ENCODE peak calls at places on chromosomes 11 and 22, in nine cellular contexts. F is fibroblast of pulmonary artery, S is WTC11, K is endothelial cell of umbilical vein, D is body of pancreas, E is right lobe of liver, J is choroid plexus epithelial cell, Y is AG10803, G is neural progenitor cell. I is an unnamed sample.

GRCh38 chr11:131945695-131946094 is 575.3 kb downstream of the NTM start:
- DNase-seq in E (no peak), K (no peak), J (no peak), S (no peak), F (no peak), G (no peak), Y (no peak), D (no peak), I (no peak)

GRCh38 chr22:21447694-21448402 is 19.3 kb upstream of the TMEM191C start:
- DNase-seq in E (peak), D (peak), S (peak), K (no peak), G (peak), F (no peak), J (no peak), Y (no peak), I (no peak)

GRCh38 chr11:66845876-66846212 is 2.6 kb downstream of the RCE1 start:
- DNase-seq in E (peak), K (no peak), S (no peak), F (no peak), G (no peak), Y (no peak), D (no peak), J (peak), I (no peak)

GRCh38 chr11:125381499-125381898 is 114.6 kb downstream of the FEZ1 start:
- DNase-seq in S (no peak), D (no peak), G (no peak), F (no peak), K (no peak), E (no peak), J (no peak), Y (no peak), I (no peak)

GRCh38 chr11:46678741-46679130 is 21.7 kb downstream of the ARHGAP1 start:
- DNase-seq in K (no peak), G (no peak), J (no peak), S (no peak), F (no peak), D (no peak), E (no peak), Y (no peak), I (no peak)

GRCh38 chr11:76808158-76808557 is 25.0 kb downstream of the TSKU start:
- DNase-seq in D (no peak), G (peak), J (no peak), S (no peak), Y (no peak), E (no peak), K (no peak), F (no peak), I (no peak)

GRCh38 chr22:43925433-43926348 is 2.1 kb downstream of the PNPLA3 start:
- DNase-seq in E (peak), D (no peak), Y (no peak), F (peak), J (no peak), S (peak), K (no peak), G (peak), I (peak)

GRCh38 chr11:47997063-47998053 is 17.0 kb downstream of the PTPRJ start:
- DNase-seq in D (no peak), J (no peak), K (no peak), G (no peak), Y (no peak), E (peak), F (no peak), S (no peak), I (no peak)

GRCh38 chr11:77602385-77603105 is 12.8 kb downstream of the AQP11 start:
- DNase-seq in D (no peak), G (no peak), E (no peak), S (no peak), J (peak), Y (peak), K (peak), F (peak), I (no peak)

GRCh38 chr11:46920709-46921108 is 2.4 kb upstream of the LRP4 start:
- DNase-seq in Y (peak), J (peak), E (no peak), D (peak), F (peak), K (peak), S (no peak), G (no peak), I (no peak)

GRCh38 chr22:44493206-44493605 is 4.8 kb downstream of the RTL6 start:
- DNase-seq in E (no peak), Y (no peak), S (no peak), F (no peak), J (no peak), D (no peak), K (no peak), G (no peak), I (no peak)

GRCh38 chr22:45341503-45341902 is 31.8 kb downstream of the FAM118A start:
- DNase-seq in G (no peak), F (no peak), K (no peak), D (no peak), E (no peak), S (no peak), J (no peak), Y (no peak), I (peak)

GRCh38 chr11:1744137-1744878 is 6.1 kb downstream of the IFITM10 start:
- DNase-seq in S (no peak), Y (no peak), G (no peak), K (no peak), J (no peak), D (no peak), F (no peak), E (peak), I (no peak)

GRCh38 chr22:27382947-27383346 is 418.6 kb downstream of the MN1 start:
- DNase-seq in F (no peak), S (no peak), G (no peak), E (no peak), K (no peak), D (no peak), J (no peak), Y (no peak), I (no peak)

GRCh38 chr11:88275636-88276035 is 61.9 kb downstream of the CTSC start:
- DNase-seq in J (no peak), D (no peak), F (no peak), E (no peak), K (no peak), Y (no peak), S (no peak), G (no peak), I (no peak)

GRCh38 chr22:45647532-45648225 is 24.0 kb upstream of the ATXN10 start:
- DNase-seq in G (no peak), S (no peak), E (peak), Y (no peak), D (no peak), J (no peak), F (no peak), K (no peak), I (no peak)

DNA sequence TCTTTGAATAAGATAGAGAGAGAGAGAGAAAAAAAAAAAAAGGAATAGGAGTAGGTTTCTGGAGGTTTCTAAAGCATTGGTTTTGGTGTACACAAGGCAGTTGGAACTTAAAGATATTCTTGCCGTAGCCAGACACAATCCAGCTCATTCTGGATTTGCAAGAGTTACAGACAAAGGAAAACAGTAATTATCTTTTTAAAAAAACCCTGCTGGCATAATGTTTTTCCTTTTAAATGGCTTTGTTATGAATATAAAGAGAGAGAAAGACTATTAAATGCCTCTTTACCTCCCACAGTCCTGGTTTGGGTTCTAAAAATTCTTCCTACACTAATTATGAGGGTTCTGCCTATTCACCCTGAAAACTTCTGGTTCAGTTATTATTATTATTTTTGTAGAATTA is 120.4 kb upstream of the RAG2 start:
- DNase-seq in F (no peak), E (no peak), J (no peak), D (no peak), S (no peak), Y (no peak), K (no peak), G (peak), I (no peak)
- TF ChIP-seq CTCF in F (no peak), E (no peak), J (no peak), D (no peak), S (no peak), Y (no peak), K (no peak), G (no peak), I (no peak)

DNA sequence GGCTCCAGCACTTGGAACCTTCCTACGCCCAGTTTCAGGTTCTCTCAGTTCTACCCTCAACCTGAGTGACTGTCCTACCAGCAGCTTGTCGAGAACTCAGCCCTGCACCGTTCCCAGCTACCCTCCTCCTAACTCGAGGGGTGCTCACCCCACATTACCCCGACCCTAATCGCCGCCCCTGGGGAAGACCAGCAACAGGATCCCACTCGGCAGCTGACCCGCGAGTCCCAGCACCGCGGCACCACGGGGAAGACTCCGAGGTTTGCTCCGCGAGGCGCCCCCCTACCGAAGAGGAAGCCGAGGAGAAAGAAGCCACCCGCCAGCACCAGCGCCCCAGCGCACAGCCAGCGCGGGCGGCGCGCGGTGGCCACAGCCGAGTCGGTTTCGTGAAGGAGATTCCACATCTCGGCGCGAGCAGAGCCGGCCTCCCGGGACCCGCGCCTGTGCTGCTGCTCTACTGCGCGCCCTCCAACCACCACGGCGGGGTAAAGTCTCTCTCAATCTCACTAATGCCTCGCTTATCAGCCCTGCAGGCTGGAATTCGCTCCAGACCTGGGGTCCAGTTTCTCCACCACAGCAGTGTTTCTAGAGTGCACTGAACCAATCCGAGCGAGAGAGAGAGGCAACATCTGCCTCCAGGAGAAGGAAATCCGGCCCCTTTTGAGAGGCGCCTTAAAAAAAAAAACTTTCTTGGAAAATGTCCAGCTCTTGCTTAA is at the start of gene FOLH1:
- DNase-seq in Y (peak), F (peak), E (peak), K (peak), S (no peak), G (no peak), J (no peak), D (peak), I (no peak)
- TF ChIP-seq CTCF in Y (no peak), F (no peak), E (no peak), K (no peak), S (no peak), G (no peak), J (no peak), D (no peak), I (no peak)

DNA sequence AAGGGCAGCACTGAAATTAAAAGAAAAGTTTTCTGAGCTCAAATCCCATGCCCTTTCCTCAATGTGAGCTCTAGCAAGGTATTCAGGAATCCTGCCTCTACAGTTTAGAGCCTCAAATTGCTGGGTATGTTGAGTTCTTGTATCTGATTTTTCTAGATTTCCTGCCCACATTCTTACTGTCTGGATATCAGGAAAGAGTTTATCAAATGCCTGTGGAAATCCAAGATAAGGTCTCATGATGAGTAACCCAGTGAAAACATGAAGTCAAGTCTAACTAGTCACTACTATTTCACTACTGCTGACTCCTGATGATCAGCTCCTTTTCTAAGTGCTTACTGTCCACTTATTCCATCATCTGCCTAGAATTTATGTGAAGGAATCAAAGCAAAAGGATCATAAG is 29.8 kb downstream of the LIMK2 start:
- DNase-seq in D (no peak), J (peak), S (no peak), Y (peak), K (peak), G (no peak), F (peak), E (no peak), I (no peak)
- TF ChIP-seq CTCF in D (no peak), J (peak), S (no peak), Y (peak), K (peak), G (no peak), F (peak), E (no peak), I (no peak)

DNA sequence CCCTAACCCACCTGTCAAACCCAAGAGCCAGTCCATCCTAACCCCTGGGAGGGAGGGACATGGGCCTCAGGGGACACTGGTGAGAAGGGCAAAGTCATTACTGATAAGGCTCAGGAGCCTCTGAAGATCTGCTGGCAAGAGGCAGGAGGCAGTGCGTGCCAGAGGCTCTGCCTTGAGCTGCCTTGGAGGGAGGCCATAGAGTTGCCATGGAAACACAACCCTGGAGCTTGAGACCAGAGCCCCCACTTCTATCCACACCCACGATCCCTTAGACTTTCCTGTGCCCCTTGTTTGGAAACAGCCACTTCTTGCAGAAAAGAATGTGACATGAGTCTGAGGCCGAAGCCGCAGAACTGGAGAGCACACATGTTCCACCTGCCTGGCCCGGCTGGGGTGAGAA is 89.7 kb upstream of the CSNK2A3 start:
- DNase-seq in K (no peak), J (no peak), F (no peak), Y (no peak), G (no peak), S (no peak), E (no peak), D (no peak), I (no peak)
- TF ChIP-seq CTCF in K (no peak), J (no peak), F (no peak), Y (no peak), G (no peak), S (no peak), E (no peak), D (no peak), I (no peak)

DNA sequence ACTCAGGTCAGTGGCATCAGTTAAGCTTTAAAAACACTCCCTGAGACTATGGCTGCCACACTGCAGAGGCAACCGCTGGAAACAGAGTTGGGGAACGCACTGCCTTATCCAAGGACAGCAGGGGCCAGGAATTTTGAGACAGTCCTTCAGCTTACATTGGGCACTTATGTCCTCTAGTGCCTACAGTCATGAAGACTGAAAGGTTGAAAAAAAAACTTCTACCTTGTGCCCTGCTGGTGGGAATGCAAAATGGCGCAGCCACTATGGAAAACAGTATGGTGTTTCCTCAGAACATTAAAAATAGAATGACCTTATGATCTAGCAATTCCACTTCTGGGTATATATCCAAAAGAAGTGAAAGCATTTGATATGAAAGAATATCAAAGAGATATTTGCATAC is 19.6 kb downstream of the DKK3 start:
- DNase-seq in Y (no peak), E (no peak), D (no peak), F (no peak), G (no peak), J (no peak), K (no peak), S (no peak), I (no peak)
- TF ChIP-seq CTCF in Y (peak), E (no peak), D (no peak), F (peak), G (peak), J (peak), K (no peak), S (no peak), I (no peak)

GRCh38 chr22:50274311-50274710 is 4.1 kb upstream of the MAPK11 start:
- DNase-seq in Y (peak), F (peak), J (peak), S (no peak), G (peak), E (peak), K (peak), D (peak), I (peak)
- TF ChIP-seq CTCF in Y (peak), F (peak), J (peak), S (no peak), G (peak), E (peak), K (peak), D (no peak), I (peak)

GRCh38 chr11:104531075-104531474 is 367.1 kb upstream of the PDGFD start:
- DNase-seq in Y (no peak), K (peak), D (no peak), J (peak), F (no peak), E (no peak), G (peak), S (peak), I (no peak)
- TF ChIP-seq CTCF in Y (no peak), K (no peak), D (no peak), J (peak), F (peak), E (no peak), G (peak), S (no peak), I (no peak)

I was measured in nephron progenitor cell.